ENCODE peak calls at places on chromosome X, in five cellular contexts. One of them, this sample, is unnamed.

GRCh38 chrX:98398542-98398941 is 1514.8 kb downstream of the RPA4 start:
- DNase-seq in WTC11: no peak
- DNase-seq in M059J: no peak
- DNase-seq in stimulated activated CD8-positive, alpha-beta memory T cell treated with anti-CD3 and anti-CD28 coated beads, Interleukin-7, amount 100 ng/mL, for 4 hours: no peak
- DNase-seq in body of pancreas: no peak
- DNase-seq in this sample: no peak

GRCh38 chrX:43467608-43468234 is 188.4 kb upstream of the MAOA start:
- DNase-seq in WTC11: peak
- DNase-seq in M059J: no peak
- DNase-seq in stimulated activated CD8-positive, alpha-beta memory T cell treated with anti-CD3 and anti-CD28 coated beads, Interleukin-7, amount 100 ng/mL, for 4 hours: no peak
- DNase-seq in body of pancreas: no peak
- DNase-seq in this sample: no peak

GRCh38 chrX:107450823-107451509 is 1.5 kb downstream of the FRMPD3 start:
- DNase-seq in WTC11: peak
- DNase-seq in M059J: no peak
- DNase-seq in stimulated activated CD8-positive, alpha-beta memory T cell treated with anti-CD3 and anti-CD28 coated beads, Interleukin-7, amount 100 ng/mL, for 4 hours: peak
- DNase-seq in body of pancreas: no peak
- DNase-seq in this sample: no peak

GRCh38 chrX:123833387-123833786 is 26.5 kb upstream of the XIAP start:
- DNase-seq in WTC11: peak
- DNase-seq in M059J: peak
- DNase-seq in stimulated activated CD8-positive, alpha-beta memory T cell treated with anti-CD3 and anti-CD28 coated beads, Interleukin-7, amount 100 ng/mL, for 4 hours: peak
- DNase-seq in body of pancreas: peak
- DNase-seq in this sample: peak

GRCh38 chrX:20067709-20068315 is 48.9 kb downstream of the MAP7D2 start:
- DNase-seq in WTC11: no peak
- DNase-seq in M059J: peak
- DNase-seq in stimulated activated CD8-positive, alpha-beta memory T cell treated with anti-CD3 and anti-CD28 coated beads, Interleukin-7, amount 100 ng/mL, for 4 hours: no peak
- DNase-seq in body of pancreas: peak
- DNase-seq in this sample: peak

GRCh38 chrX:106286053-106286650 is 118.0 kb downstream of the PWWP3B start:
- DNase-seq in WTC11: no peak
- DNase-seq in M059J: no peak
- DNase-seq in stimulated activated CD8-positive, alpha-beta memory T cell treated with anti-CD3 and anti-CD28 coated beads, Interleukin-7, amount 100 ng/mL, for 4 hours: no peak
- DNase-seq in body of pancreas: no peak
- DNase-seq in this sample: peak

GRCh38 chrX:136528645-136529315 is 3.2 kb upstream of the VGLL1 start:
- DNase-seq in WTC11: peak
- DNase-seq in M059J: peak
- DNase-seq in stimulated activated CD8-positive, alpha-beta memory T cell treated with anti-CD3 and anti-CD28 coated beads, Interleukin-7, amount 100 ng/mL, for 4 hours: no peak
- DNase-seq in body of pancreas: no peak
- DNase-seq in this sample: peak

GRCh38 chrX:103417933-103418332 is 41.6 kb downstream of the BEX3 start:
- DNase-seq in WTC11: no peak
- DNase-seq in M059J: no peak
- DNase-seq in stimulated activated CD8-positive, alpha-beta memory T cell treated with anti-CD3 and anti-CD28 coated beads, Interleukin-7, amount 100 ng/mL, for 4 hours: no peak
- DNase-seq in body of pancreas: no peak
- DNase-seq in this sample: no peak

GRCh38 chrX:22095306-22095705 is 63.2 kb downstream of the PHEX start:
- DNase-seq in WTC11: no peak
- DNase-seq in M059J: no peak
- DNase-seq in stimulated activated CD8-positive, alpha-beta memory T cell treated with anti-CD3 and anti-CD28 coated beads, Interleukin-7, amount 100 ng/mL, for 4 hours: no peak
- DNase-seq in body of pancreas: no peak
- DNase-seq in this sample: no peak

GRCh38 chrX:41684138-41684537 is 4.6 kb upstream of the GPR34 start:
- DNase-seq in WTC11: no peak
- DNase-seq in M059J: no peak
- DNase-seq in stimulated activated CD8-positive, alpha-beta memory T cell treated with anti-CD3 and anti-CD28 coated beads, Interleukin-7, amount 100 ng/mL, for 4 hours: no peak
- DNase-seq in body of pancreas: peak
- DNase-seq in this sample: peak

GRCh38 chrX:16870861-16871584 is 861 bp upstream of the RBBP7 start:
- DNase-seq in WTC11: peak
- DNase-seq in M059J: peak
- DNase-seq in stimulated activated CD8-positive, alpha-beta memory T cell treated with anti-CD3 and anti-CD28 coated beads, Interleukin-7, amount 100 ng/mL, for 4 hours: no peak
- DNase-seq in body of pancreas: peak
- DNase-seq in this sample: peak

GRCh38 chrX:26050099-26050498 is 88.0 kb upstream of the MAGEB18 start:
- DNase-seq in WTC11: no peak
- DNase-seq in M059J: no peak
- DNase-seq in stimulated activated CD8-positive, alpha-beta memory T cell treated with anti-CD3 and anti-CD28 coated beads, Interleukin-7, amount 100 ng/mL, for 4 hours: no peak
- DNase-seq in body of pancreas: no peak
- DNase-seq in this sample: peak

GRCh38 chrX:132610536-132610935 is 121.7 kb upstream of the MBNL3 start:
- DNase-seq in WTC11: no peak
- DNase-seq in M059J: no peak
- DNase-seq in stimulated activated CD8-positive, alpha-beta memory T cell treated with anti-CD3 and anti-CD28 coated beads, Interleukin-7, amount 100 ng/mL, for 4 hours: no peak
- DNase-seq in body of pancreas: no peak
- DNase-seq in this sample: no peak

GRCh38 chrX:78619829-78620228 is 39.3 kb downstream of the RTL3 start:
- DNase-seq in WTC11: no peak
- DNase-seq in M059J: peak
- DNase-seq in stimulated activated CD8-positive, alpha-beta memory T cell treated with anti-CD3 and anti-CD28 coated beads, Interleukin-7, amount 100 ng/mL, for 4 hours: no peak
- DNase-seq in body of pancreas: no peak
- DNase-seq in this sample: no peak

GRCh38 chrX:119698835-119699234 is 5.9 kb upstream of the SEPTIN6 start:
- DNase-seq in WTC11: no peak
- DNase-seq in M059J: peak
- DNase-seq in stimulated activated CD8-positive, alpha-beta memory T cell treated with anti-CD3 and anti-CD28 coated beads, Interleukin-7, amount 100 ng/mL, for 4 hours: no peak
- DNase-seq in body of pancreas: no peak
- DNase-seq in this sample: peak

GRCh38 chrX:119266364-119266995 is 30.4 kb downstream of the PGRMC1 start:
- DNase-seq in WTC11: peak
- DNase-seq in M059J: peak
- DNase-seq in stimulated activated CD8-positive, alpha-beta memory T cell treated with anti-CD3 and anti-CD28 coated beads, Interleukin-7, amount 100 ng/mL, for 4 hours: no peak
- DNase-seq in body of pancreas: peak
- DNase-seq in this sample: peak

GRCh38 chrX:77441479-77441878 is 5.7 kb upstream of the FGF16 start:
- DNase-seq in WTC11: no peak
- DNase-seq in M059J: no peak
- DNase-seq in stimulated activated CD8-positive, alpha-beta memory T cell treated with anti-CD3 and anti-CD28 coated beads, Interleukin-7, amount 100 ng/mL, for 4 hours: no peak
- DNase-seq in body of pancreas: no peak
- DNase-seq in this sample: no peak

GRCh38 chrX:68945081-68945602 is 116.3 kb downstream of the EFNB1 start:
- DNase-seq in WTC11: no peak
- DNase-seq in M059J: no peak
- DNase-seq in stimulated activated CD8-positive, alpha-beta memory T cell treated with anti-CD3 and anti-CD28 coated beads, Interleukin-7, amount 100 ng/mL, for 4 hours: no peak
- DNase-seq in body of pancreas: no peak
- DNase-seq in this sample: no peak

GRCh38 chrX:46554942-46555341 is 9.7 kb upstream of the ZNF674 start:
- DNase-seq in WTC11: no peak
- DNase-seq in M059J: peak
- DNase-seq in stimulated activated CD8-positive, alpha-beta memory T cell treated with anti-CD3 and anti-CD28 coated beads, Interleukin-7, amount 100 ng/mL, for 4 hours: no peak
- DNase-seq in body of pancreas: no peak
- DNase-seq in this sample: peak

GRCh38 chrX:101617211-101618191 is at the start of gene ARMCX6:
- DNase-seq in WTC11: peak
- DNase-seq in M059J: peak
- DNase-seq in stimulated activated CD8-positive, alpha-beta memory T cell treated with anti-CD3 and anti-CD28 coated beads, Interleukin-7, amount 100 ng/mL, for 4 hours: peak
- DNase-seq in body of pancreas: peak
- DNase-seq in this sample: peak

GRCh38 chrX:13479452-13479813 is 90.0 kb upstream of the EGFL6 start:
- DNase-seq in WTC11: no peak
- DNase-seq in M059J: no peak
- DNase-seq in stimulated activated CD8-positive, alpha-beta memory T cell treated with anti-CD3 and anti-CD28 coated beads, Interleukin-7, amount 100 ng/mL, for 4 hours: no peak
- DNase-seq in body of pancreas: no peak
- DNase-seq in this sample: no peak

GRCh38 chrX:124263743-124264142 is 68.7 kb upstream of the TEX13D start:
- DNase-seq in WTC11: no peak
- DNase-seq in M059J: peak
- DNase-seq in stimulated activated CD8-positive, alpha-beta memory T cell treated with anti-CD3 and anti-CD28 coated beads, Interleukin-7, amount 100 ng/mL, for 4 hours: no peak
- DNase-seq in body of pancreas: no peak
- DNase-seq in this sample: peak

GRCh38 chrX:253451-254297 is 27.5 kb upstream of the PLCXD1 start:
- DNase-seq in WTC11: no peak
- DNase-seq in M059J: no peak
- DNase-seq in stimulated activated CD8-positive, alpha-beta memory T cell treated with anti-CD3 and anti-CD28 coated beads, Interleukin-7, amount 100 ng/mL, for 4 hours: no peak
- DNase-seq in body of pancreas: no peak
- DNase-seq in this sample: no peak

GRCh38 chrX:96102997-96103396 is 581.6 kb upstream of the DIAPH2 start:
- DNase-seq in WTC11: no peak
- DNase-seq in M059J: no peak
- DNase-seq in stimulated activated CD8-positive, alpha-beta memory T cell treated with anti-CD3 and anti-CD28 coated beads, Interleukin-7, amount 100 ng/mL, for 4 hours: no peak
- DNase-seq in body of pancreas: no peak
- DNase-seq in this sample: no peak